ENCODE peak calls at places on chromosomes 13 and 19, in seven cellular contexts. X is pancreas, N is esophagus squamous epithelium, G is neural progenitor cell, K is Peyer's patch, Z is uterus, U is Caco-2. W is an unnamed sample. For H3K36me3 and H3K9me3, the result is how much of the 10 kb centered on the place peaks cover.

GRCh38 chr19:44848805-44849457 is 2.8 kb downstream of the NECTIN2 start:
- DNase-seq in N (no peak), Z (no peak), K (no peak), X (peak), U (no peak), G (peak), W (peak)

GRCh38 chr19:28213476-28214082 is 999.4 kb downstream of the UQCRFS1 start:
- DNase-seq in G (no peak), N (no peak), K (no peak), Z (no peak), U (peak), X (no peak), W (no peak)

GRCh38 chr13:46492946-46493345 is 60.0 kb upstream of the LRCH1 start:
- DNase-seq in N (no peak), U (peak), K (no peak), Z (no peak), G (peak), X (no peak), W (no peak)

GRCh38 chr19:35155441-35155840 is 906 bp downstream of the FXYD5 start:
- DNase-seq in U (no peak), K (no peak), X (no peak), G (no peak), Z (no peak), N (no peak), W (peak)

GRCh38 chr13:113651511-113652403 is 6.2 kb downstream of the ATP4B start:
- DNase-seq in G (no peak), Z (peak), K (peak), N (no peak), X (peak), U (no peak), W (no peak)

GRCh38 chr13:101763191-101763590 is 310.7 kb downstream of the ITGBL1 start:
- DNase-seq in Z (no peak), K (no peak), N (no peak), X (no peak), U (no peak), G (no peak), W (no peak)

GRCh38 chr13:110270507-110270906 is 36.5 kb downstream of the COL4A1 start:
- DNase-seq in U (no peak), K (peak), X (no peak), Z (no peak), N (no peak), G (no peak), W (no peak)

GRCh38 chr19:343941-344624 is 513 bp downstream of the MIER2 start:
- DNase-seq in G (peak), Z (peak), N (no peak), U (peak), X (no peak), K (no peak), W (peak)

GRCh38 chr19:6086081-6086858 is 24.0 kb downstream of the RFX2 start:
- DNase-seq in X (no peak), U (no peak), K (no peak), Z (no peak), G (no peak), N (no peak), W (no peak)

GRCh38 chr19:39970424-39970673 is 616 bp upstream of the PSMC4 start:
- DNase-seq in G (no peak), N (no peak), K (no peak), X (no peak), U (no peak), Z (no peak), W (no peak)

GRCh38 chr13:38417727-38418126 is 68.1 kb downstream of the UFM1 start:
- DNase-seq in Z (no peak), N (no peak), U (peak), G (peak), X (no peak), K (no peak), W (peak)

DNA sequence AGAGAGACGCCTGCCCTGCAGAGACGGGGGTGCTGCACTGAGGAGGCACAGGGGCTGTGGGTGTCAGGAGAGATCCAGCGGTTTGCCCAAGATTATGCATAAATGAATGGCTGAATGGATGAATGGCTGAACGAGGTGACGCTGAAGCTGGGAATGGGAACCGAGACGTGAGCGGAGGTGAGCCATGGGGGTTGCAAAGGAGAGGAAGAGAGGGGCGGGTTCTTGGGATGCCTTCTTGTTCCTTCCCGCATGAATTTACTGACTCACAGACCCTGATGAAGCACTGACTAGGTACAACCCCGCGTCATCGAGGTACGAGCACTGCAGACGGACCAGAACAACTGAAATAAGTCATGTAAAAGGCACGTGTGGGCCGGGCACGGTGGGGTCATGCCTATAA is 16.7 kb downstream of the DCAF15 start:
- DNase-seq in Z (no peak), U (no peak), G (no peak), X (no peak), K (no peak), N (no peak), W (no peak)
- H3K36me3 ChIP-seq in Z (under half), U (under half), G (under half), X (under half), K (under half), N (under half), W (under half)

GRCh38 chr19:2427323-2428026 is at the start of gene TIMM13:
- DNase-seq in K (peak), X (peak), U (peak), Z (peak), N (peak), G (peak), W (peak)

GRCh38 chr19:2428756-2429711 is 1.6 kb upstream of the TIMM13 start:
- DNase-seq in U (no peak), Z (no peak), G (no peak), X (no peak), K (no peak), N (no peak), W (no peak)

GRCh38 chr19:2426661-2427322 is 594 bp downstream of the TIMM13 start:
- DNase-seq in G (peak), X (peak), K (peak), N (no peak), U (peak), Z (no peak), W (peak)

GRCh38 chr19:2429917-2430570 is 2.7 kb upstream of the TIMM13 start:
- DNase-seq in X (no peak), U (no peak), Z (no peak), N (no peak), G (no peak), K (no peak), W (no peak)

GRCh38 chr19:2428027-2428690 is 773 bp upstream of the TIMM13 start:
- DNase-seq in U (peak), X (peak), N (no peak), G (peak), K (no peak), Z (peak), W (peak)
- TF ChIP-seq CTCF in U (no peak), X (no peak), N (no peak), G (no peak), K (no peak), Z (no peak), W (no peak)

GRCh38 chr19:9757544-9758501 is 10.7 kb downstream of the ZNF846 start:
- DNase-seq in N (no peak), X (no peak), U (no peak), G (no peak), K (no peak), Z (no peak), W (no peak)
- H3K9me3 ChIP-seq in N (half or more), X (under half), U (under half), G (under half), K (under half), Z (under half), W (half or more)

DNA sequence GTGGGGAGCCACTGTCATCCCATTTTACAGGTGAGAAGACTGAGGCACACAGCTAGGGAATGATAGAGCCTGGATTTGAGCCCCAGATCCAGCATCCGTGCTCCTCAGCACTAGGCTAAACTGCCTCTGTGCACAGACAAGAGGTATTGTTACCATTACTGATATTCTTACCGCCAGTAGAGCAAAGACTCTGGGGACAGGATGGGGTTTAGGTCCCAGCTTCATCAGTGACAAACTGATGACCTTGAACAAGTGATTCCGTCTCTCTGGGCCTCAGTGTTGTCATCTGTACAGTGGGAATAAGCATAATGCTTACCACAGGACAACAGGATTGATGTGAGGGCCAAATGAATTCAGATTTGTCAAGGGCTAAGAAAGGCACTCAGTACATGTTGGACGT is 16.5 kb downstream of the AXL start:
- DNase-seq in N (no peak), G (no peak), X (no peak), U (no peak), K (no peak), Z (no peak), W (no peak)
- H3K36me3 ChIP-seq in N (under half), G (under half), X (under half), U (under half), K (under half), Z (under half), W (under half)

GRCh38 chr13:31846182-31846938 is 107.0 kb downstream of the RXFP2 start:
- DNase-seq in U (peak), G (peak), Z (peak), N (peak), X (peak), K (peak), W (peak)
- TF ChIP-seq CTCF in U (no peak), G (no peak), Z (no peak), N (no peak), X (no peak), K (no peak), W (no peak)